ENCODE peak calls at places on chromosomes 3 and 15, in five cellular contexts. G is adrenal gland, W is thoracic aorta, S is astrocyte, F is ovary. V is an unnamed sample.

GRCh38 chr3:183265157-183265642 is 12.1 kb downstream of the B3GNT5 start:
- DNase-seq in G (peak), W (no peak), S (peak), F (no peak), V (peak)

GRCh38 chr3:141561426-141562034 is 74.7 kb downstream of the RASA2 start:
- DNase-seq in G (no peak), W (no peak), S (peak), F (no peak), V (no peak)

GRCh38 chr3:385151-385550 is 188.6 kb downstream of the CHL1 start:
- DNase-seq in G (no peak), W (no peak), S (no peak), F (no peak), V (no peak)

GRCh38 chr3:113070226-113071220 is 79.7 kb downstream of the GTPBP8 start:
- DNase-seq in G (no peak), W (no peak), S (peak), F (no peak), V (no peak)

GRCh38 chr3:119219069-119219468 is 21.6 kb downstream of the B4GALT4 start:
- DNase-seq in G (no peak), W (no peak), S (no peak), F (no peak), V (no peak)

GRCh38 chr3:52846427-52846983 is 11.7 kb upstream of the MUSTN1 start:
- DNase-seq in G (no peak), W (no peak), S (no peak), F (no peak), V (peak)

GRCh38 chr15:84826369-84826823 is 9.2 kb downstream of the ALPK3 start:
- DNase-seq in G (no peak), W (no peak), S (no peak), F (no peak), V (no peak)

GRCh38 chr3:16865335-16865734 is 19.4 kb upstream of the PLCL2 start:
- DNase-seq in G (no peak), W (no peak), S (peak), F (no peak), V (no peak)

GRCh38 chr3:190533511-190534282 is 19.8 kb downstream of the IL1RAP start:
- DNase-seq in G (peak), W (peak), S (peak), F (peak), V (peak)

GRCh38 chr3:143302638-143303171 is 183.1 kb downstream of the CHST2 start:
- DNase-seq in G (peak), W (no peak), S (peak), F (no peak), V (peak)

GRCh38 chr3:119145500-119146167 is at the start of gene TEX55:
- DNase-seq in G (no peak), W (no peak), S (peak), F (no peak), V (peak)

GRCh38 chr15:48570838-48571237 is 74.7 kb downstream of the FBN1 start:
- DNase-seq in G (no peak), W (no peak), S (no peak), F (no peak), V (no peak)

GRCh38 chr15:42157981-42158765 is 1.7 kb upstream of the PLA2G4F start:
- DNase-seq in G (peak), W (no peak), S (peak), F (no peak), V (no peak)

GRCh38 chr3:194405756-194406155 is 6.7 kb upstream of the GP5 start:
- DNase-seq in G (no peak), W (no peak), S (peak), F (no peak), V (no peak)

GRCh38 chr3:194404365-194405140 is 5.5 kb upstream of the GP5 start:
- DNase-seq in G (no peak), W (no peak), S (peak), F (no peak), V (no peak)

GRCh38 chr3:194401815-194402461 is 2.9 kb upstream of the GP5 start:
- DNase-seq in G (no peak), W (no peak), S (no peak), F (no peak), V (no peak)

DNA sequence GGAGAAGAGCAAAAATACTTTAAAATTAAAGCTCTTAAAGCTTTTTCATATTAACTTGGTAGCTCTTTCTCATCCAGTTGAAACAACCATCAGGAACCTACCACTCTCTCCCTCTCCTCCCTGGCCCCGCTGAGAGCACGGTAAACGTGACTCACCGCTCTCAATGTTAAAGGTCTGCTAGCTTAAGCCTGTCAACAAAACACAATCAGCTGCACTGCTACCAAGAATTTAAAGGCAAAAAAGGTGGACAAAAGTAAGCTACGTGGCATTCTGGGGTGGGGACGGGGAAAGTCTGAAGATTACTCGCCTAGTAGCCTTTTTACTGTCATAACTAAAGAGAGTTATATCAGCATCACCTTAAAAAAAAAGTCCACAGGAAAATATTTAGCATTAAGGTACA is 8.4 kb upstream of the GP5 start:
- DNase-seq in G (peak), W (no peak), S (peak), F (no peak), V (no peak)
- H3K27ac ChIP-seq in G (no peak), W (no peak), S (no peak), F (no peak), V (no peak)

GRCh38 chr3:184568591-184568917 is 7.0 kb downstream of the EPHB3 start:
- DNase-seq in G (no peak), W (no peak), S (no peak), F (no peak), V (no peak)
- H3K27ac ChIP-seq in G (peak), W (peak), S (peak), F (peak), V (no peak)

GRCh38 chr15:75696303-75696657 is 16.4 kb downstream of the CSPG4 start:
- DNase-seq in G (no peak), W (no peak), S (no peak), F (no peak), V (no peak)

GRCh38 chr15:75694241-75695182 is 18.1 kb downstream of the CSPG4 start:
- DNase-seq in G (peak), W (peak), S (peak), F (peak), V (peak)

GRCh38 chr15:75695206-75695605 is 17.4 kb downstream of the CSPG4 start:
- DNase-seq in G (no peak), W (no peak), S (no peak), F (no peak), V (no peak)

GRCh38 chr15:75695634-75696302 is 16.9 kb downstream of the CSPG4 start:
- DNase-seq in G (no peak), W (no peak), S (no peak), F (no peak), V (peak)

DNA sequence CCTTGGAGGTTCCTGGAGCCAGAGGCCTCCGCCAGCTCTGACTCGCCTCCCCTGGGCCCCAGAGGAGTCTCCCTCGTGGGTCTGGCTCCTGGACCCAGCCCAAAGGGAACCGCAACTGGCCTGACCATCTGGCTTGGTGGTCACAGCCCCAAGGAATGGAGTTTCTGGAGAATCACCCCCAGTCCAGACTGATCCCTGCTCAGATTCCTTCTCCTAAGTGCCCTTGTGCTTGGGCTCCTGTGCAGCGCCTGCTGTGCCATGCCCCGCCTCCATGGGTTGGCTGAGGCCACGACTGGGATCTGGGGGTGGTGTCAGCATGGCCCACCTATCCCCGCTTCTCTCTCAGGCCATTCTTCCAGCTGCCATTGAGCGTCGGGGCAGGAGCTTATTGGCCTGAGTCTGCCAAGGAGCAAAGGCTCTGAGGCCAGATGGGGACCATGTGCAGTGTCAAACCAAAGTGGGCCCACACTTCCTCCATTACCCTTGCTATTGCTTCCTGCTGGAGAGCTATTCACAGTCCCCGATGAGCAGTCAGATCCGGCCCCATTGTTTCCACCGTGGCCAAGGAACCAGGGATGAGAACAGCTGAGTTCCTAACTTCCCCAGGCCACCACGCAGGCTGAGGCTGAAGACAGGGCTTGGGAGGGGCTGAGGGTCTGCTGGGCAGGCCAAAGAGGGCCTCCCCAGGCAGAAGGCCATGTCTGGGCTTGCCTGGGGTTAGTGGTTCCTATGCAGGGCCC is 19.0 kb downstream of the CSPG4 start:
- DNase-seq in G (no peak), W (no peak), S (peak), F (no peak), V (no peak)
- H3K27ac ChIP-seq in G (peak), W (peak), S (peak), F (peak), V (peak)

GRCh38 chr15:94262201-94262600 is 30.8 kb downstream of the MCTP2 start:
- DNase-seq in G (no peak), W (no peak), S (no peak), F (no peak), V (no peak)

GRCh38 chr15:94266789-94267188 is 35.4 kb downstream of the MCTP2 start:
- DNase-seq in G (no peak), W (no peak), S (no peak), F (no peak), V (no peak)

GRCh38 chr15:94265009-94265408 is 33.6 kb downstream of the MCTP2 start:
- DNase-seq in G (peak), W (no peak), S (no peak), F (no peak), V (no peak)

GRCh38 chr15:94266000-94266399 is 34.6 kb downstream of the MCTP2 start:
- DNase-seq in G (no peak), W (no peak), S (no peak), F (no peak), V (no peak)

DNA sequence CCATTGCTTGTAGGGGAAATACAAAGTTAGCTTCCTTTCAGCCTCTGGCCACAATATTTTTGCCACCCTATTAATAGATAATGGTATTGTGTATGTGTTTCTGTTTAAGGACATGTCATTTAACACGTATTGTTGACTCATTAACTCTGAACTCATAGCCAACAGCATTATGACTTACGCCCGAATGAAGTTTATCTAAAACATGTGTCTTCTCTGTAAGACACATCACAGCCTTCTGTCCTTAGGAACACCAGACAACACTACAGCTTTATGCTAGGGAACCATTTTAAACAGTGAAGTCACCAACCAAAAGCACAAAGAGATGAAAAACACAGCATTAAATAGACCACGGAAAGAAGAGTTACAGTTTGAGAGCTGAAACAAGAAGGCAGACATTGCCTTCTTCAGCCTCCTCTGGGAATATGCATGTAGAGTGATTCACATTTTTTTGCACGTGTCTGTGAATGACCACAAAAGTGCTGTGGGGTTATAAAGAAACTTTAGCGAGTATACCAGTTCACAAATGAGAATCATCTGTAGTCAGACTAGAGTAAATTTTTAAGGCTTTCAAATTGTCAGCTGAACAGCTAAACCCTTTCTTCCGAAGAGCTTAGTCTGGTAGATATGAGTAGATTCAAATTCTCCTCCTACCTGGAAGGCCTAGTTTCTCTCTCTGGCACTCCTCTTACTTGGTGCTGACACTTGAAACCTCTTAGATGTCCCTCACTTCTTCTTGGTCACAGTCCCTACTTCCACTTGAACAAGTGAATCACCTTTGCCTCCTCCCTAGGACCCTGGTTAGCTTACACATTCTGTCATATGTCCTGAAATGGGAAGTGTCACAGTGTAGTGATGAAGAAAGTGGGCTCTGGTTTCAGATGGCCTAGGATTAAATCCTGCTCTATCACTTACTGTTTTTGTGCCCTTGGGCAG is 32.2 kb downstream of the MCTP2 start:
- DNase-seq in G (no peak), W (no peak), S (peak), F (no peak), V (no peak)
- H3K27ac ChIP-seq in G (no peak), W (no peak), S (no peak), F (no peak), V (no peak)

V was measured in right cardiac atrium.